ENCODE peak calls at places on chromosomes 6 and 20, in seven cellular contexts. One of them, this sample, is unnamed.

GRCh38 chr20:49029203-49029602 is 16.9 kb upstream of the CSE1L start:
- DNase-seq in H54: no peak
- DNase-seq in activated T-cell treated with anti-CD3 and anti-CD28 coated beads, Interleukin-2, amount 50 U/mL, for 4 hours: no peak
- DNase-seq in DMS53: no peak
- DNase-seq in choroid plexus epithelial cell: no peak
- DNase-seq in HepG2: no peak
- DNase-seq in lower lobe of right lung: no peak
- DNase-seq in this sample: no peak

GRCh38 chr6:43926644-43927524 is 156.9 kb downstream of the VEGFA start:
- DNase-seq in H54: peak; percentile 79
- DNase-seq in activated T-cell treated with anti-CD3 and anti-CD28 coated beads, Interleukin-2, amount 50 U/mL, for 4 hours: no peak
- DNase-seq in DMS53: peak; percentile 99
- DNase-seq in choroid plexus epithelial cell: peak; percentile 83
- DNase-seq in HepG2: peak; percentile 90
- DNase-seq in lower lobe of right lung: peak; percentile 57
- DNase-seq in this sample: peak; percentile 53

GRCh38 chr20:20687319-20687718 is 25.1 kb downstream of the RALGAPA2 start:
- DNase-seq in H54: no peak
- DNase-seq in activated T-cell treated with anti-CD3 and anti-CD28 coated beads, Interleukin-2, amount 50 U/mL, for 4 hours: no peak
- DNase-seq in DMS53: no peak
- DNase-seq in choroid plexus epithelial cell: no peak
- DNase-seq in HepG2: no peak
- DNase-seq in lower lobe of right lung: no peak
- DNase-seq in this sample: no peak

GRCh38 chr6:33675968-33676367 is 35.5 kb downstream of the UQCC2 start:
- DNase-seq in H54: no peak
- DNase-seq in activated T-cell treated with anti-CD3 and anti-CD28 coated beads, Interleukin-2, amount 50 U/mL, for 4 hours: no peak
- DNase-seq in DMS53: no peak
- DNase-seq in choroid plexus epithelial cell: no peak
- DNase-seq in HepG2: no peak
- DNase-seq in lower lobe of right lung: no peak
- DNase-seq in this sample: no peak

GRCh38 chr6:34132486-34133185 is 13.3 kb downstream of the GRM4 start:
- DNase-seq in H54: peak; percentile 52
- DNase-seq in activated T-cell treated with anti-CD3 and anti-CD28 coated beads, Interleukin-2, amount 50 U/mL, for 4 hours: no peak
- DNase-seq in DMS53: peak; percentile 44
- DNase-seq in choroid plexus epithelial cell: peak; percentile 45
- DNase-seq in HepG2: peak; percentile 17
- DNase-seq in lower lobe of right lung: no peak
- DNase-seq in this sample: peak; percentile 58

GRCh38 chr6:45843848-45844521 is 171.7 kb downstream of the CLIC5 start:
- DNase-seq in H54: no peak
- DNase-seq in activated T-cell treated with anti-CD3 and anti-CD28 coated beads, Interleukin-2, amount 50 U/mL, for 4 hours: no peak
- DNase-seq in DMS53: no peak
- DNase-seq in choroid plexus epithelial cell: no peak
- DNase-seq in HepG2: peak; percentile 4
- DNase-seq in lower lobe of right lung: peak; percentile 49
- DNase-seq in this sample: no peak

GRCh38 chr6:36071714-36072113 is 44.1 kb downstream of the MAPK14 start:
- DNase-seq in H54: no peak
- DNase-seq in activated T-cell treated with anti-CD3 and anti-CD28 coated beads, Interleukin-2, amount 50 U/mL, for 4 hours: no peak
- DNase-seq in DMS53: no peak
- DNase-seq in choroid plexus epithelial cell: no peak
- DNase-seq in HepG2: no peak
- DNase-seq in lower lobe of right lung: no peak
- DNase-seq in this sample: no peak

GRCh38 chr20:38599410-38599882 is 2.2 kb upstream of the ARHGAP40 start:
- DNase-seq in H54: no peak
- DNase-seq in activated T-cell treated with anti-CD3 and anti-CD28 coated beads, Interleukin-2, amount 50 U/mL, for 4 hours: no peak
- DNase-seq in DMS53: peak; percentile 49
- DNase-seq in choroid plexus epithelial cell: peak; percentile 29
- DNase-seq in HepG2: peak; percentile 57
- DNase-seq in lower lobe of right lung: peak; percentile 88
- DNase-seq in this sample: peak; percentile 62

GRCh38 chr6:17022604-17023003 is 79.2 kb upstream of the STMND1 start:
- DNase-seq in H54: no peak
- DNase-seq in activated T-cell treated with anti-CD3 and anti-CD28 coated beads, Interleukin-2, amount 50 U/mL, for 4 hours: no peak
- DNase-seq in DMS53: no peak
- DNase-seq in choroid plexus epithelial cell: no peak
- DNase-seq in HepG2: no peak
- DNase-seq in lower lobe of right lung: no peak
- DNase-seq in this sample: no peak

GRCh38 chr6:11370191-11371018 is 137.9 kb upstream of the NEDD9 start:
- DNase-seq in H54: no peak
- DNase-seq in activated T-cell treated with anti-CD3 and anti-CD28 coated beads, Interleukin-2, amount 50 U/mL, for 4 hours: no peak
- DNase-seq in DMS53: no peak
- DNase-seq in choroid plexus epithelial cell: peak; percentile 54
- DNase-seq in HepG2: no peak
- DNase-seq in lower lobe of right lung: no peak
- DNase-seq in this sample: no peak

GRCh38 chr6:20681243-20681684 is 147.0 kb downstream of the CDKAL1 start:
- DNase-seq in H54: no peak
- DNase-seq in activated T-cell treated with anti-CD3 and anti-CD28 coated beads, Interleukin-2, amount 50 U/mL, for 4 hours: no peak
- DNase-seq in DMS53: peak; percentile 45
- DNase-seq in choroid plexus epithelial cell: no peak
- DNase-seq in HepG2: peak; percentile 78
- DNase-seq in lower lobe of right lung: no peak
- DNase-seq in this sample: no peak

GRCh38 chr20:48797275-48797825 is 30.4 kb downstream of the PREX1 start:
- DNase-seq in H54: no peak
- DNase-seq in activated T-cell treated with anti-CD3 and anti-CD28 coated beads, Interleukin-2, amount 50 U/mL, for 4 hours: no peak
- DNase-seq in DMS53: no peak
- DNase-seq in choroid plexus epithelial cell: no peak
- DNase-seq in HepG2: no peak
- DNase-seq in lower lobe of right lung: peak; percentile 63
- DNase-seq in this sample: no peak

GRCh38 chr6:119233327-119233984 is 116.1 kb downstream of the MAN1A1 start:
- DNase-seq in H54: no peak
- DNase-seq in activated T-cell treated with anti-CD3 and anti-CD28 coated beads, Interleukin-2, amount 50 U/mL, for 4 hours: no peak
- DNase-seq in DMS53: no peak
- DNase-seq in choroid plexus epithelial cell: no peak
- DNase-seq in HepG2: no peak
- DNase-seq in lower lobe of right lung: no peak
- DNase-seq in this sample: no peak

GRCh38 chr20:4383966-4384365 is 337.7 kb upstream of the PRND start:
- DNase-seq in H54: no peak
- DNase-seq in activated T-cell treated with anti-CD3 and anti-CD28 coated beads, Interleukin-2, amount 50 U/mL, for 4 hours: no peak
- DNase-seq in DMS53: no peak
- DNase-seq in choroid plexus epithelial cell: no peak
- DNase-seq in HepG2: no peak
- DNase-seq in lower lobe of right lung: no peak
- DNase-seq in this sample: peak; percentile 61

GRCh38 chr6:142284419-142284818 is 17.4 kb upstream of the ADGRG6 start:
- DNase-seq in H54: no peak
- DNase-seq in activated T-cell treated with anti-CD3 and anti-CD28 coated beads, Interleukin-2, amount 50 U/mL, for 4 hours: no peak
- DNase-seq in DMS53: no peak
- DNase-seq in choroid plexus epithelial cell: no peak
- DNase-seq in HepG2: no peak
- DNase-seq in lower lobe of right lung: no peak
- DNase-seq in this sample: no peak

GRCh38 chr20:46715292-46715756 is 5.9 kb downstream of the SLC2A10 start:
- DNase-seq in H54: no peak
- DNase-seq in activated T-cell treated with anti-CD3 and anti-CD28 coated beads, Interleukin-2, amount 50 U/mL, for 4 hours: no peak
- DNase-seq in DMS53: no peak
- DNase-seq in choroid plexus epithelial cell: peak; percentile 45
- DNase-seq in HepG2: no peak
- DNase-seq in lower lobe of right lung: no peak
- DNase-seq in this sample: peak; percentile 86

GRCh38 chr6:31831350-31832215 is 4.0 kb downstream of the HSPA1B start:
- DNase-seq in H54: no peak
- DNase-seq in activated T-cell treated with anti-CD3 and anti-CD28 coated beads, Interleukin-2, amount 50 U/mL, for 4 hours: no peak
- DNase-seq in DMS53: no peak
- DNase-seq in choroid plexus epithelial cell: no peak
- DNase-seq in HepG2: no peak
- DNase-seq in lower lobe of right lung: peak; percentile 37
- DNase-seq in this sample: no peak

GRCh38 chr20:29741594-29741893 is 1515.9 kb upstream of the DEFB115 start:
- DNase-seq in H54: no peak
- DNase-seq in activated T-cell treated with anti-CD3 and anti-CD28 coated beads, Interleukin-2, amount 50 U/mL, for 4 hours: no peak
- DNase-seq in DMS53: no peak
- DNase-seq in choroid plexus epithelial cell: no peak
- DNase-seq in HepG2: no peak
- DNase-seq in lower lobe of right lung: no peak
- DNase-seq in this sample: no peak

GRCh38 chr6:12291785-12292604 is 1.8 kb downstream of the EDN1 start:
- DNase-seq in H54: no peak
- DNase-seq in activated T-cell treated with anti-CD3 and anti-CD28 coated beads, Interleukin-2, amount 50 U/mL, for 4 hours: no peak
- DNase-seq in DMS53: peak; percentile 72
- DNase-seq in choroid plexus epithelial cell: peak; percentile 66
- DNase-seq in HepG2: peak; percentile 73
- DNase-seq in lower lobe of right lung: no peak
- DNase-seq in this sample: peak; percentile 50

GRCh38 chr20:35271904-35272303 is 6.0 kb downstream of the MMP24OS start:
- DNase-seq in H54: no peak
- DNase-seq in activated T-cell treated with anti-CD3 and anti-CD28 coated beads, Interleukin-2, amount 50 U/mL, for 4 hours: no peak
- DNase-seq in DMS53: no peak
- DNase-seq in choroid plexus epithelial cell: peak; percentile 55
- DNase-seq in HepG2: no peak
- DNase-seq in lower lobe of right lung: no peak
- DNase-seq in this sample: no peak

GRCh38 chr6:126170433-126170832 is 169.5 kb upstream of the CENPW start:
- DNase-seq in H54: no peak
- DNase-seq in activated T-cell treated with anti-CD3 and anti-CD28 coated beads, Interleukin-2, amount 50 U/mL, for 4 hours: no peak
- DNase-seq in DMS53: no peak
- DNase-seq in choroid plexus epithelial cell: no peak
- DNase-seq in HepG2: no peak
- DNase-seq in lower lobe of right lung: no peak
- DNase-seq in this sample: no peak

GRCh38 chr20:38542994-38543906 is 37.7 kb upstream of the ADIG start:
- DNase-seq in H54: no peak
- DNase-seq in activated T-cell treated with anti-CD3 and anti-CD28 coated beads, Interleukin-2, amount 50 U/mL, for 4 hours: no peak
- DNase-seq in DMS53: no peak
- DNase-seq in choroid plexus epithelial cell: no peak
- DNase-seq in HepG2: no peak
- DNase-seq in lower lobe of right lung: no peak
- DNase-seq in this sample: no peak

GRCh38 chr20:47295921-47296426 is 60.5 kb downstream of the ZMYND8 start:
- DNase-seq in H54: no peak
- DNase-seq in activated T-cell treated with anti-CD3 and anti-CD28 coated beads, Interleukin-2, amount 50 U/mL, for 4 hours: no peak
- DNase-seq in DMS53: peak; percentile 57
- DNase-seq in choroid plexus epithelial cell: no peak
- DNase-seq in HepG2: no peak
- DNase-seq in lower lobe of right lung: no peak
- DNase-seq in this sample: peak; percentile 16

GRCh38 chr20:36975085-36975829 is 23.7 kb upstream of the SAMHD1 start:
- DNase-seq in H54: no peak
- DNase-seq in activated T-cell treated with anti-CD3 and anti-CD28 coated beads, Interleukin-2, amount 50 U/mL, for 4 hours: peak; percentile 46
- DNase-seq in DMS53: no peak
- DNase-seq in choroid plexus epithelial cell: no peak
- DNase-seq in HepG2: no peak
- DNase-seq in lower lobe of right lung: no peak
- DNase-seq in this sample: no peak

GRCh38 chr6:144335914-144336313 is 50.8 kb downstream of the UTRN start:
- DNase-seq in H54: no peak
- DNase-seq in activated T-cell treated with anti-CD3 and anti-CD28 coated beads, Interleukin-2, amount 50 U/mL, for 4 hours: no peak
- DNase-seq in DMS53: peak; percentile 91
- DNase-seq in choroid plexus epithelial cell: no peak
- DNase-seq in HepG2: no peak
- DNase-seq in lower lobe of right lung: no peak
- DNase-seq in this sample: peak; percentile 22

GRCh38 chr20:50092436-50092835 is 20.5 kb downstream of the UBE2V1 start:
- DNase-seq in H54: no peak
- DNase-seq in activated T-cell treated with anti-CD3 and anti-CD28 coated beads, Interleukin-2, amount 50 U/mL, for 4 hours: no peak
- DNase-seq in DMS53: no peak
- DNase-seq in choroid plexus epithelial cell: peak; percentile 61
- DNase-seq in HepG2: no peak
- DNase-seq in lower lobe of right lung: no peak
- DNase-seq in this sample: no peak

GRCh38 chr20:48737463-48738093 is 90.2 kb downstream of the PREX1 start:
- DNase-seq in H54: no peak
- DNase-seq in activated T-cell treated with anti-CD3 and anti-CD28 coated beads, Interleukin-2, amount 50 U/mL, for 4 hours: no peak
- DNase-seq in DMS53: no peak
- DNase-seq in choroid plexus epithelial cell: no peak
- DNase-seq in HepG2: no peak
- DNase-seq in lower lobe of right lung: no peak
- DNase-seq in this sample: no peak

GRCh38 chr6:113060664-113061063 is 713.5 kb downstream of the RFPL4B start:
- DNase-seq in H54: no peak
- DNase-seq in activated T-cell treated with anti-CD3 and anti-CD28 coated beads, Interleukin-2, amount 50 U/mL, for 4 hours: no peak
- DNase-seq in DMS53: no peak
- DNase-seq in choroid plexus epithelial cell: no peak
- DNase-seq in HepG2: no peak
- DNase-seq in lower lobe of right lung: no peak
- DNase-seq in this sample: no peak

GRCh38 chr6:1475169-1475568 is 85.8 kb downstream of the FOXF2 start:
- DNase-seq in H54: no peak
- DNase-seq in activated T-cell treated with anti-CD3 and anti-CD28 coated beads, Interleukin-2, amount 50 U/mL, for 4 hours: no peak
- DNase-seq in DMS53: no peak
- DNase-seq in choroid plexus epithelial cell: no peak
- DNase-seq in HepG2: no peak
- DNase-seq in lower lobe of right lung: no peak
- DNase-seq in this sample: no peak

GRCh38 chr20:44234566-44235317 is 12.4 kb upstream of the GDAP1L1 start:
- DNase-seq in H54: no peak
- DNase-seq in activated T-cell treated with anti-CD3 and anti-CD28 coated beads, Interleukin-2, amount 50 U/mL, for 4 hours: no peak
- DNase-seq in DMS53: no peak
- DNase-seq in choroid plexus epithelial cell: no peak
- DNase-seq in HepG2: no peak
- DNase-seq in lower lobe of right lung: no peak
- DNase-seq in this sample: no peak

This sample was measured in PC-3.